ENCODE peak calls at places on chromosomes 7 and 10, in seven cellular contexts. W, I, Q, M, F, V and T are unnamed samples.

GRCh38 chr7:42964293-42964692 is 32.1 kb downstream of the MRPL32 start:
- DNase-seq in W (no peak), V (no peak), M (no peak), I (no peak), Q (no peak), F (no peak), T (no peak)

GRCh38 chr7:66877577-66878300 is 43.3 kb upstream of the TMEM248 start:
- DNase-seq in Q (peak; percentile 21), F (no peak), W (peak; percentile 8), I (no peak), M (no peak), V (no peak), T (no peak)

GRCh38 chr10:77844177-77844576 is 82.4 kb downstream of the DLG5 start:
- DNase-seq in F (peak; percentile 74), I (no peak), W (no peak), V (no peak), M (no peak), Q (no peak), T (no peak)

GRCh38 chr7:46776790-46777189 is 805.1 kb downstream of the TNS3 start:
- DNase-seq in F (no peak), Q (peak; percentile 60), W (peak; percentile 52), V (no peak), I (no peak), M (no peak), T (no peak)

GRCh38 chr7:90938371-90938770 is 325.9 kb upstream of the FZD1 start:
- DNase-seq in F (no peak), I (no peak), W (peak; percentile 45), Q (peak; percentile 44), V (no peak), M (no peak), T (no peak)

GRCh38 chr10:103546401-103546800 is 52.9 kb downstream of the NEURL1 start:
- DNase-seq in F (no peak), V (no peak), Q (no peak), W (no peak), M (no peak), I (no peak), T (no peak)

GRCh38 chr10:84198206-84198915 is 4.0 kb downstream of the CDHR1 start:
- DNase-seq in M (no peak), Q (no peak), F (peak; percentile 83), W (no peak), I (no peak), V (no peak), T (no peak)

GRCh38 chr10:126734957-126735356 is 64.5 kb upstream of the C10orf90 start:
- DNase-seq in Q (peak; percentile 15), I (no peak), W (peak; percentile 26), V (no peak), M (no peak), F (no peak), T (no peak)

GRCh38 chr10:31320598-31321211 is 1.7 kb downstream of the ZEB1 start:
- DNase-seq in I (peak; percentile 66), W (peak; percentile 55), M (no peak), F (peak; percentile 24), Q (peak; percentile 48), V (peak; percentile 61), T (no peak)

GRCh38 chr7:95628831-95629439 is 32.6 kb upstream of the PDK4 start:
- DNase-seq in W (peak; percentile 93), Q (peak; percentile 98), I (no peak), F (no peak), V (no peak), M (no peak), T (no peak)
- TF ChIP-seq CTCF in W (peak; percentile 30), Q (peak; percentile 26), I (no peak), F (peak; percentile 6), V (no peak), M (peak; percentile 30), T (no peak)

GRCh38 chr10:74213571-74214162 is 62.6 kb downstream of the ADK start:
- DNase-seq in F (peak; percentile 25), V (peak; percentile 49), W (peak; percentile 74), M (no peak), I (no peak), Q (peak; percentile 61), T (no peak)
- TF ChIP-seq CTCF in F (peak; percentile 34), V (peak; percentile 69), W (peak; percentile 76), M (peak; percentile 22), I (no peak), Q (peak; percentile 73), T (peak; percentile 79)

DNA sequence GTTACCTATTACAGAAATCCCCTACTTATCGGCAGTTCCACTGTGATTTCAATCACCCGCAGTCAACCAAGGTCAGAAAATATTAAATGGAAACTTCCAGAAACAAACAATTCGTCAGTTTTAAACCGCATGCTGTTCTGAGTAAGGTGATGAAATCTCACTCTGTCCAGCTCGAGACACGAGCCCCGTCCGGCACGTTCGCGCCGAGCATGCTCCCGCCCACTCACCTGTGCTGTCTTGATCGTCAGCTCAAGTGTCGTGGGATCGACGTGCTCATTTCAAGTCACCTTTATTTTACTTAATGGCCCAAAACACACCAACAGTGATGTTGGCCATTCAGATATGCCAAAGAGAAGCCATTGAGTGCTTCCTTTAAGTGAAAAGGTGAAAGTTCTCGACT is 21.2 kb downstream of the ESYT2 start:
- DNase-seq in M (no peak), Q (no peak), W (no peak), V (no peak), I (no peak), F (no peak), T (no peak)
- TF ChIP-seq CTCF in M (no peak), Q (no peak), W (no peak), V (no peak), I (no peak), F (no peak), T (no peak)

GRCh38 chr7:127792528-127793342 is 140.7 kb downstream of the SND1 start:
- DNase-seq in W (no peak), M (no peak), F (peak; percentile 20), Q (peak; percentile 22), V (peak; percentile 62), I (no peak), T (no peak)
- TF ChIP-seq CTCF in W (peak; percentile 54), M (no peak), F (peak; percentile 42), Q (peak; percentile 65), V (peak; percentile 90), I (no peak), T (peak; percentile 38)